ENCODE peak calls at places on chromosome 12, in six cellular contexts. O, C, S, L, I and D are unnamed samples.

GRCh38 chr12:72610854-72611358 is 338.7 kb downstream of the TRHDE start:
- DNase-seq in L (no peak), C (no peak), S (no peak), I (no peak), O (no peak), D (no peak)

GRCh38 chr12:5808956-5809355 is 136.1 kb downstream of the ANO2 start:
- DNase-seq in O (peak), S (no peak), C (no peak), L (no peak), I (no peak), D (peak)

GRCh38 chr12:62435337-62436163 is 31.1 kb upstream of the MON2 start:
- DNase-seq in L (peak), I (peak), C (peak), O (peak), S (peak), D (peak)

GRCh38 chr12:4114986-4115385 is 158.6 kb upstream of the CCND2 start:
- DNase-seq in C (no peak), S (no peak), L (no peak), O (no peak), I (no peak), D (no peak)

GRCh38 chr12:2101798-2102197 is 49.0 kb downstream of the CACNA1C start:
- DNase-seq in S (no peak), C (no peak), I (no peak), O (peak), L (no peak), D (no peak)

GRCh38 chr12:104454997-104455396 is 1.8 kb upstream of the CHST11 start:
- DNase-seq in C (no peak), S (peak), O (peak), I (no peak), L (no peak), D (peak)

GRCh38 chr12:119740835-119741234 is 72.9 kb downstream of the PRKAB1 start:
- DNase-seq in O (no peak), S (no peak), L (no peak), I (no peak), C (no peak), D (no peak)

GRCh38 chr12:24226745-24227350 is 277.4 kb upstream of the SOX5 start:
- DNase-seq in L (no peak), O (peak), I (peak), S (peak), C (no peak), D (peak)

GRCh38 chr12:101997102-101997501 is 64.7 kb downstream of the WASHC3 start:
- DNase-seq in O (no peak), C (no peak), S (no peak), L (no peak), I (no peak), D (no peak)

GRCh38 chr12:40184493-40185302 is 40.1 kb upstream of the LRRK2 start:
- DNase-seq in S (no peak), I (no peak), L (no peak), C (no peak), O (no peak), D (no peak)

GRCh38 chr12:97960741-97961608 is 498.4 kb downstream of the RMST start:
- DNase-seq in C (peak), I (no peak), O (peak), L (peak), S (peak), D (peak)

GRCh38 chr12:68951652-68952051 is 18.7 kb upstream of the CPM start:
- DNase-seq in C (no peak), O (peak), S (no peak), L (peak), I (no peak), D (no peak)

GRCh38 chr12:46356655-46357437 is 15.7 kb downstream of the SLC38A2 start:
- DNase-seq in O (no peak), I (no peak), S (no peak), C (no peak), L (no peak), D (no peak)

GRCh38 chr12:77062846-77063461 is 2.4 kb downstream of the E2F7 start:
- DNase-seq in S (peak), L (no peak), I (no peak), O (peak), C (no peak), D (peak)

GRCh38 chr12:77058740-77059139 is 6.6 kb downstream of the E2F7 start:
- DNase-seq in I (no peak), O (peak), C (no peak), L (no peak), S (no peak), D (peak)

GRCh38 chr12:77060136-77060882 is 5.1 kb downstream of the E2F7 start:
- DNase-seq in I (no peak), S (no peak), O (no peak), C (no peak), L (no peak), D (no peak)

GRCh38 chr12:77062396-77062795 is 3.0 kb downstream of the E2F7 start:
- DNase-seq in S (no peak), I (no peak), C (no peak), L (no peak), O (no peak), D (no peak)

GRCh38 chr12:77060883-77061240 is 4.5 kb downstream of the E2F7 start:
- DNase-seq in I (no peak), C (no peak), L (no peak), S (no peak), O (no peak), D (no peak)
- H3K4me3 ChIP-seq in I (no peak), C (no peak), L (no peak), S (no peak), O (no peak), D (no peak)

GRCh38 chr12:44464180-44464579 is 411.9 kb downstream of the NELL2 start:
- DNase-seq in I (no peak), O (no peak), S (no peak), L (no peak), C (no peak), D (no peak)
- H3K4me3 ChIP-seq in I (no peak), O (no peak), S (no peak), L (no peak), C (no peak), D (no peak)

GRCh38 chr12:123187637-123188036 is 36.7 kb upstream of the PITPNM2 start:
- DNase-seq in C (no peak), L (no peak), O (no peak), S (no peak), I (no peak), D (no peak)
- H3K4me3 ChIP-seq in C (no peak), L (no peak), O (no peak), S (no peak), I (no peak), D (no peak)

DNA sequence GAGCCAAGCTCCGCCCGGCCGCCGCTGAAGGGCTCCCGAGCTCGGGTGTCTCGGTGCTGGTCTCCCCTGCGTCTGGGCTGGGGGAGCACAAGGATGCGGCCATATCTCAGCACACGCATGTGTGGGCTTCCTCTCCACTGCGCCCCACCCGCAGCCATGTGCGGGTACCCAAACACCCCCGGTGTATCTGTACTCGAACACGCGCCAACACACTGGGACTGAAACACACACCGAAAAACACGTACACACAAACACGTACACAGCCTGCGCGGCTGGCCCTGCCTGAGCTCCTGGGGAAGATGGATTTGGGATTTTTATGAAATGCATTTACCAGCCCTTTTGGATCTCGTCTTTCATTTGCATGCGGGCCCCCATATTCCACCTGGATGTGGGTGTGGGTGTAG is 897 bp upstream of the TBX3 start:
- DNase-seq in I (no peak), O (no peak), S (no peak), L (no peak), C (no peak), D (no peak)
- H3K4me3 ChIP-seq in I (peak), O (peak), S (peak), L (no peak), C (peak), D (peak)

GRCh38 chr12:8912910-8913309 is 1.4 kb upstream of the PHC1 start:
- DNase-seq in S (peak), C (peak), O (no peak), I (no peak), L (peak), D (no peak)
- H3K4me3 ChIP-seq in S (no peak), C (no peak), O (peak), I (no peak), L (no peak), D (no peak)

DNA sequence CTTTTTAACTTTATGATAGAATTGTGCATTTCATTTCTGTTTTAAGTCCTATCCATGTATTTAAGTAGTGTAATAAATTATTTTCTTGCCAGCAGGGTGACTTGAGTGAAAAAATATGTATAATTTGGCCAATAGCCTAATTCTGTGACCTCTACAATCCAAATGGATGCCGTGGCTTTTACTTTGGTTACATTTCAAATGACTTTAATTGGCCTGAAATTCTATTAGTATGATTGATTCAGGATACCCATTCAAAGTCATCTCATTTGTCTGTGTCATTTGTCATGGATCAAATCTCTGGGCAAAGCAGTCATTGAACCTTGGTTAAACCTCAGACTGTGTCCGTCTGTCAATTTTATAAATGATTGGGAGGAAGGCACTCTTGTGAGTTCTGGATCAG is 29.6 kb downstream of the CRADD start:
- DNase-seq in I (no peak), S (no peak), O (peak), C (no peak), L (no peak), D (peak)
- H3K4me3 ChIP-seq in I (no peak), S (no peak), O (no peak), C (no peak), L (no peak), D (no peak)

DNA sequence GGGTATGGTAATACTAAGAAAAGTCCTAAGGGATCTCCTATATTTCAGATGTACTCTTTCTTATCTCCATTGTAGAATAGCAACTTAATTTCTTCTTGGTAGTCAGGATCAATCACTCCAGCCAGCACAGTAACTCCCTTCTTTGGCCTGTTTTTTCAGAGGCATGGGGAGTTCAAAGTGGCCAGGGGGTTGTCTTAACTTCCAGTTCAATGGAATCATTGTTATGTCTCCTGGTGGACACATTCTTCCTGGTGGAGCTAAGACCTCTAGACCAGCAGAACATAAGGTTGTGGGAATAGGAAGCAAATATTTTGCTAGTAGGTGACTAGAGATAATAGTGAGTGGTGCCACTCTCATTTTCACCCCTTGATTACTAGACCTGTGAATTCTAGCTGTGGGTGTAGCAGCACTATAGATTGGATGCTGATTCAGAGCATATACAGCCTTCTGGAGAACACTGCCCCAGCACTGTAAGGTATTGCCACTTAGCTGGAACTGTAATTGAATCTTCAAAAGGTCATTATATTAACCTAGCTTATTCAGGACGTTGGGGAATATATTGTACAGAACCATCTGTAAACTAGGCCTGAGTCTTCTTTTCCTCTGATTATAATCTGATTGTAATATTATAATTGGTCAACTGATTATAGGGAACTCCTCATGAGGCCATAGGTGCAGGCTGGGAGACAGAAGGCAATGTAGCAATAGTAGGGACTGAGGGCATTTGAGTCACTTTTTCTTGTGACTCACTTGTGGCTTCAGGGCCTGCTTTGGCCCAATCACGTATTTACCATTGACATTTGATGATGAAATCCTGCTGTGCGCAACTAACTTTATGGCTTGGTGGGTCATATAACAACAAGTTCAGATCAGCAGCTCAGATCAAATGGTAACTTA is 60.2 kb upstream of the ATP2B1 start:
- DNase-seq in I (no peak), S (peak), O (peak), C (no peak), L (no peak), D (peak)
- H3K4me3 ChIP-seq in I (no peak), S (no peak), O (no peak), C (no peak), L (no peak), D (no peak)

GRCh38 chr12:130775953-130776856 is 60.1 kb upstream of the RIMBP2 start:
- DNase-seq in L (peak), S (peak), C (no peak), O (peak), I (no peak), D (peak)
- H3K4me3 ChIP-seq in L (no peak), S (no peak), C (no peak), O (peak), I (peak), D (peak)

DNA sequence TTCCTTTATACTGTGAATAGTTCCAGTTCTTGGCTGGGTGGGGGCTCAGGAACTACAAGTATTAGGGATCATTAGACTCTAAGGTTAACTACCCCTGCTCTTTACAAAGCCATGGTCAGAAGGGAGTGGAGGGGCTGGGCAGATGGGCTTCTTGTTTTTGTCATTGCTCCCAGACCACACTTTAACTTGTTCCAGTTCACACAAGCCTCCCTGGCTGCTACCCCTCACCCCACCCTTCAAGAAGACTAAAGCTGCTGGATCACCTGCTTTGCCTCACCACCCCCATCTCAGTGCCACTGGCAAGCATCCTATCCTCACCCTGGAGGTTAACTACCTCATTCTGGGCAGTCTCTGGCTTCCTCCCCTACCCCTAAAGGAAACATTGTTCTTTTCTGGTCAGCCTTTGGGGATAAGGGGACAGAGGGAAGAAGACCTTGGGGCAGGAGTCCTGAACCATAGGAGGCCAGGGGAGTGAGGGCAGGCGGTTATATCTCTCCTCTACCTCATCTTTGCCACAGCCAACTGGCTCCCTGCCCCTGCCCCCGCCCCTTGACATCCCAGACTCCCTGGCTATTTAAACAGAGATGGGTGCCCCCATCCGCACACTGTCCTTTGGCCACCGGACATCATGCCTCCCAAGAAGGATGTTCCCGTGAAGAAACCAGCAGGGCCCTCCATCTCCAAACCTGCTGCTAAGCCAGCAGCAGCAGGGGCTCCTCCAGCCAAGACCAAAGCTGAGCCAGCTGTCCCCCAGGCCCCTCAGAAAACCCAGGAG is 1.1 kb downstream of the MYL6B start:
- DNase-seq in I (no peak), S (no peak), O (no peak), L (no peak), C (no peak), D (no peak)
- H3K4me3 ChIP-seq in I (no peak), S (no peak), O (peak), L (no peak), C (peak), D (peak)

GRCh38 chr12:54019111-54019811 is 9.0 kb upstream of the HOXC6 start:
- DNase-seq in I (no peak), O (no peak), C (peak), L (no peak), S (no peak), D (no peak)

GRCh38 chr12:54020587-54020969 is 7.7 kb upstream of the HOXC6 start:
- DNase-seq in O (no peak), I (no peak), L (no peak), S (no peak), C (no peak), D (no peak)

GRCh38 chr12:54021432-54022013 is 6.7 kb upstream of the HOXC6 start:
- DNase-seq in I (no peak), L (no peak), S (peak), O (no peak), C (peak), D (no peak)

GRCh38 chr12:54019924-54020586 is 8.2 kb upstream of the HOXC6 start:
- DNase-seq in L (no peak), S (no peak), I (peak), O (peak), C (no peak), D (no peak)

DNA sequence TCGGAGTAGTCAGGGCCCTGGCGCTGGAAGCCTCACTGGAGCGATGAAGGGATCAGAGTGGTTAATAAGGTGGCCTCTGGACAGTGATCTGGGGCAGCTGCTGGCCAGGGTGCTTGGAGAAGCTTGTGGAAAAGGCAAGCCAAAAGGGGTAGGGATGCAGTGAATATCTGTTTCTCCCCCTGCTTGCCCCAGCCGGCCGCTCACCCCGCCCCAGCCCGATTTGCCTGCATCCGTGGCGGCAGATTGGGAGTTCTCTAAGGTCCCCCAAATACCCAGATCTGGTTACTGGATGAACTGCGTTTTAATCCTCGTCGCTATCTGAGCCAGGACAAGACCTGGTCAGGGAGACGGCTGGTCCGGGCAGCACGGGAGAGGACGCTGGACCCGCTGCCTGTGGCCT is 7.2 kb upstream of the HOXC6 start:
- DNase-seq in L (no peak), O (no peak), S (no peak), C (peak), I (no peak), D (no peak)
- H3K4me3 ChIP-seq in L (no peak), O (no peak), S (no peak), C (peak), I (peak), D (no peak)